ENCODE peak calls at places on chromosome 10, in four cellular contexts. One of them, this sample, is unnamed.
A peak's percentile ranks its signal among the peaks of the same experiment; 100 is the strongest.

GRCh38 chr10:132689721-132690360 is 96.1 kb downstream of the NKX6-2 start:
- DNase-seq in H1: no peak
- DNase-seq in neuronal stem cell: no peak
- DNase-seq in H9: peak; percentile 29
- DNase-seq in this sample: no peak

GRCh38 chr10:84401838-84402611 is 73.6 kb downstream of the CCSER2 start:
- DNase-seq in neuronal stem cell: no peak
- DNase-seq in H1: no peak
- DNase-seq in H9: no peak
- DNase-seq in this sample: no peak

GRCh38 chr10:115980470-115980869 is 292.5 kb downstream of the GFRA1 start:
- DNase-seq in neuronal stem cell: no peak
- DNase-seq in H9: no peak
- DNase-seq in H1: no peak
- DNase-seq in this sample: peak; percentile 17

GRCh38 chr10:46106410-46107255 is 60.6 kb upstream of the MSMB start:
- DNase-seq in H9: peak; percentile 82
- DNase-seq in neuronal stem cell: peak; percentile 23
- DNase-seq in H1: peak; percentile 85
- DNase-seq in this sample: peak; percentile 75

GRCh38 chr10:112231602-112232001 is 48.0 kb upstream of the GPAM start:
- DNase-seq in H9: no peak
- DNase-seq in neuronal stem cell: no peak
- DNase-seq in H1: no peak
- DNase-seq in this sample: no peak

GRCh38 chr10:42997849-42998165 is 79.1 kb upstream of the RET start:
- DNase-seq in H9: no peak
- DNase-seq in neuronal stem cell: no peak
- DNase-seq in H1: no peak
- DNase-seq in this sample: no peak

GRCh38 chr10:62638062-62638477 is 166.4 kb upstream of the ADO start:
- DNase-seq in H1: no peak
- DNase-seq in neuronal stem cell: no peak
- DNase-seq in H9: no peak
- DNase-seq in this sample: peak; percentile 20

GRCh38 chr10:131979821-131980270 is 1.9 kb downstream of the BNIP3 start:
- DNase-seq in H9: no peak
- DNase-seq in H1: no peak
- DNase-seq in neuronal stem cell: no peak
- DNase-seq in this sample: peak; percentile 61

GRCh38 chr10:32256613-32257437 is 90.1 kb downstream of the EPC1 start:
- DNase-seq in H1: peak; percentile 81
- DNase-seq in H9: peak; percentile 65
- DNase-seq in neuronal stem cell: peak; percentile 54
- DNase-seq in this sample: peak; percentile 65

GRCh38 chr10:132398566-132398991 is 1.6 kb downstream of the PWWP2B start:
- DNase-seq in H9: no peak
- DNase-seq in neuronal stem cell: no peak
- DNase-seq in H1: no peak
- DNase-seq in this sample: no peak

GRCh38 chr10:32417906-32418547 is 27.9 kb upstream of the CCDC7 start:
- DNase-seq in H9: no peak
- DNase-seq in H1: no peak
- DNase-seq in neuronal stem cell: no peak
- DNase-seq in this sample: peak; percentile 2

GRCh38 chr10:8453587-8453986 is 399.1 kb downstream of the GATA3 start:
- DNase-seq in H9: no peak
- DNase-seq in neuronal stem cell: no peak
- DNase-seq in H1: no peak
- DNase-seq in this sample: no peak

DNA sequence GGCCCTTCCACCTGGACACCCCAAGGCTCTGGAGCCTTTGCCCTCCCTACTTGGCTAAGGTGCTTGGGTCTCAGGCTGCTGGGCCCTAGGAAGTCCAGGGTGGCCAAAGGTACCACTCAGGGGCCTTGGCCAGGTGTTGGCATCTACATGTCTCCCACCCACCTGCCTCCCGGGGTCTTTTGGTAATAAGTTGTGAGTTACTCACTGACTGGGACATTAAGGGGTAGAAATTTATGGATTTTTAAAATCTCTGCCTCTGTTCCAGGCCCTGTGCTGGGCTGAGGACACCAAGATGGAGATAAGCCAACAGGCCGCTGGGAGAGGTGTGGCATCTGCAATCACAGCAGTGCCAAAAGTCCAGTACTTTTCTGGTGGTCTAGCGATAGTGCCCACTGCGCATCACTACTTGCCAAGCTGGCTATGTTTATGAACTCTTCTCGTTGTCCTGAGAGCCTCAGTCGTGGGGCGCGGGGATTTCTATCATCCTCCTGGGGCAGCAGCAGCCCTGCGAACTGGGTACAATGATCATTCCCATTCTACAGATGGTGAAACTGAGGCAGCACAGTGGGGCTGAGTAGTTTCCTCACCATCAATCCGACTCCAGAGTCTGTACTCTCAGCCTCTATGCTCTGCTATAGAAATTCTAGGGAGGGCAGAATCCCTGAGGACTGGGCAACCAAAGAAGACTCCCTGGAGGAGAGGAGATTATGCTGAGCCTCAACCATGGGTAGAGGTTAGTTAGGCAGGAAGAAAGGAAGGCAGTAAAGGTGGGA is 36.2 kb downstream of the TBATA start:
- DNase-seq in neuronal stem cell: no peak
- DNase-seq in H9: no peak
- DNase-seq in H1: no peak
- DNase-seq in this sample: no peak
- H3K18ac ChIP-seq in neuronal stem cell: no peak overlapping the region
- H3K18ac ChIP-seq in H9: no peak overlapping the region
- H3K18ac ChIP-seq in H1: no peak overlapping the region
- H3K18ac ChIP-seq in this sample: no peak overlapping the region

GRCh38 chr10:48606530-48607355 is 1.9 kb upstream of the ARHGAP22 start:
- DNase-seq in neuronal stem cell: no peak
- DNase-seq in H9: no peak
- DNase-seq in H1: peak; percentile 33
- DNase-seq in this sample: peak; percentile 98
- H3K14ac ChIP-seq in neuronal stem cell: no peak overlapping the region
- H3K14ac ChIP-seq in H9: no peak overlapping the region
- H3K14ac ChIP-seq in H1: no peak overlapping the region
- H3K14ac ChIP-seq in this sample: no peak overlapping the region

GRCh38 chr10:119233123-119233820 is 25.9 kb downstream of the GRK5 start:
- DNase-seq in neuronal stem cell: no peak
- DNase-seq in H9: no peak
- DNase-seq in H1: no peak
- DNase-seq in this sample: peak; percentile 62
- H3K18ac ChIP-seq in neuronal stem cell: no peak overlapping the region
- H3K18ac ChIP-seq in H9: no peak overlapping the region
- H3K18ac ChIP-seq in H1: no peak overlapping the region
- H3K18ac ChIP-seq in this sample: peak overlapping the region; percentile 58

GRCh38 chr10:15043674-15044073 is at the start of gene OLAH:
- DNase-seq in neuronal stem cell: no peak
- DNase-seq in H9: no peak
- DNase-seq in H1: no peak
- DNase-seq in this sample: peak; percentile 3
- H3K14ac ChIP-seq in neuronal stem cell: no peak within 1 kb of the TSS
- H3K14ac ChIP-seq in H9: no peak within 1 kb of the TSS
- H3K14ac ChIP-seq in H1: no peak within 1 kb of the TSS
- H3K14ac ChIP-seq in this sample: no peak within 1 kb of the TSS

DNA sequence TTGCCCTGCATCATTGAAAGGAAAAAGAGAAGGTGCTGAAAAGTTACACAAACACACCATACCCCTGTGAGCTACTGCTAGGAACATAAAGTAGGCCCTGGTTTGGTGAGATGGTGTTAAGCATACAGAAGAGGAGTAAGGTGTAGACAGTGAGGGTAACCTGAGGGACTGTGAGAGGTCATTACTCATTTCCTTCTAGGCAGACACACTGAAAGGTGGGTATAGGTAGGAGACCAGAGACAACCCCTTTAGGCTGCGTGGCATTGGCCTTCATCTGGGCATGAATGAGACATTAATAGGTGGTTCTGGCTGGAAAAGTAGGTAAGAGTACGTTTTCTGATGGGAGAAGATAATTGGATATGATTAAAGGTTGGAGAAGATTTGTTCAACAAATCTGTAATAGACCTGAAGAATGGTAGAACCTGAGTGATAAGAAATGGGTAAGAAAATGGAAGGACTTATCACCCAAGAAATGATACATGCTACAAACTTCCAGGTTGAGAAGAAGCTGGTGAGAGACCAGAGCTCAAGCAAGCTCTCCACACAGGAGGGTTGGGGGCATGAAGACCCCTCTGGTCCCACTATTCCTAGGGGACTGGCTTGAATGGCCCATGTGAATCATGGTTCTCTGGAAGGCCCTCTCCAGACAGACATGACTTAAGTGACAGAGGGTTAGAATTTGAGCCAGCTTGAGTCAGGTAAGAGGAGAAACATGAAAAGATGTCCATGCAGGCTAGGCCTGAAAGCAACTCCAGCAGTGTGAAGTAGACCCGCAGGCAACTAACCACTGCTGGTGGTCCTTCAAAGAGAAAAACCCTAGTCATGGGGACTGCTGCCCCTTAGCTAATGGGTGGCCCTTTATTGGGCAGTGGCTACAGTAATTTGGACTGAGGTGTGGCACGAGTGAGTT is 3.8 kb downstream of the COMTD1 start:
- DNase-seq in H1: no peak
- DNase-seq in neuronal stem cell: no peak
- DNase-seq in H9: no peak
- DNase-seq in this sample: no peak
- H3K18ac ChIP-seq in H1: no peak overlapping the region
- H3K18ac ChIP-seq in neuronal stem cell: no peak overlapping the region
- H3K18ac ChIP-seq in H9: no peak overlapping the region
- H3K18ac ChIP-seq in this sample: no peak overlapping the region

DNA sequence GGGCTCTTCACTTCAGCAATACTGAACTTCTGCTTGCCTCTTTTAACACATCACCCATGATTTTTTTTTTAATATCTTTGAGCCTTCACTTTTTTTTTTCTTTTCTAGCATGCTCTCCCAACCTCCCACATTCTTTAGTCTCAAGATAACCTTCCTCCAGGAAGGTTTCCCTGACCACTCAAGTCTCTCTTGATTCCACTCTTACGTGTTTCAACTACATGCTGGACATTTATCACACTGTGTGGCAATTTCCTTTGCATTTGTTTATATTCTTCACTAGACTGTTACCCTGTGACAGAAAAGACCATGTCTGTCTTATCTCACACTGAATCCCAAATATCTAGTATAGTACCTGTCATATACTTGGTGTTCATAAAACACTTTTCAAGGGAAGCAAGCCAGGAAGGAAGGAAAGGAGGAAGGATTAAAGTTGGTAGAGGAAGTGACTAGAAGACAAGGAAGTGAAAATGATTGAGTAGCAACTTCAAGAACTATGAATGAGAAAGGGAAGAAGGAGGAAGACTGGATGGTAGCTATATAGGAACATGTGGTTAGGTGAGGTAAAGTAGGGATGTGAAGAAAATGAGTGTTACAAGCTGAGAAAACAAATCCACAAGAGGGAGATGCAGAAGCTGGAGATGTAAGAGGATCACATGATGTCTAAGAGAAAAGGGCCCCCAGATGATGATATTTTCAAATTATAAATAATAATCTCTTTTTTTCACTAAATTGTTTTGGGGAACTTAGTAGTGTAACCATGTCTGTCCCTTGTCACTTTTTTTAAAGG is 40.4 kb downstream of the IFIT5 start:
- DNase-seq in H1: no peak
- DNase-seq in neuronal stem cell: no peak
- DNase-seq in H9: no peak
- DNase-seq in this sample: peak; percentile 66
- H3K14ac ChIP-seq in H1: no peak overlapping the region
- H3K14ac ChIP-seq in neuronal stem cell: no peak overlapping the region
- H3K14ac ChIP-seq in H9: no peak overlapping the region
- H3K14ac ChIP-seq in this sample: no peak overlapping the region

GRCh38 chr10:24925799-24926198 is 26.6 kb downstream of the PRTFDC1 start:
- DNase-seq in neuronal stem cell: no peak
- DNase-seq in H9: no peak
- DNase-seq in H1: no peak
- DNase-seq in this sample: no peak

GRCh38 chr10:24916365-24916764 is 36.0 kb downstream of the PRTFDC1 start:
- DNase-seq in H1: no peak
- DNase-seq in neuronal stem cell: no peak
- DNase-seq in H9: no peak
- DNase-seq in this sample: no peak

GRCh38 chr10:24917493-24917892 is 34.9 kb downstream of the PRTFDC1 start:
- DNase-seq in H1: no peak
- DNase-seq in neuronal stem cell: no peak
- DNase-seq in H9: no peak
- DNase-seq in this sample: no peak

GRCh38 chr10:24917979-24918378 is 34.4 kb downstream of the PRTFDC1 start:
- DNase-seq in H1: no peak
- DNase-seq in H9: no peak
- DNase-seq in neuronal stem cell: no peak
- DNase-seq in this sample: no peak

GRCh38 chr10:24920907-24921881 is 31.2 kb downstream of the PRTFDC1 start:
- DNase-seq in H1: no peak
- DNase-seq in H9: peak; percentile 31
- DNase-seq in neuronal stem cell: no peak
- DNase-seq in this sample: peak; percentile 96
- H3K18ac ChIP-seq in H1: no peak overlapping the region
- H3K18ac ChIP-seq in H9: no peak overlapping the region
- H3K18ac ChIP-seq in neuronal stem cell: no peak overlapping the region
- H3K18ac ChIP-seq in this sample: peak overlapping the region; percentile 96

This sample was measured in mesenchymal stem cell.